ENCODE peak calls at places on chromosomes 5 and 9, in ten cellular contexts. J is T47D; Y is ovary; H is NCI-H526; R is CD8-positive, alpha-beta T cell; W is activated naive CD8-positive, alpha-beta T cell treated with anti-CD3 and anti-CD28 coated beads, Interleukin-2, amount 50 U/mL, for 16 hours; T is activated CD8-positive, alpha-beta T cell treated with anti-CD3 and anti-CD28 coated beads for 36 hours; L is Ammon's horn; K is T-helper 9 cell; X is uterus. M is an unnamed sample.
A peak's percentile ranks its signal among the peaks of the same experiment; 100 is the strongest.

GRCh38 chr5:132825165-132825823 is 5.2 kb downstream of the SHROOM1 start:
- DNase-seq in X (no peak), H (no peak), T (no peak), J (no peak), R (no peak), L (no peak), K (no peak), W (no peak), Y (no peak), M (no peak)

GRCh38 chr9:33320568-33321261 is 30.4 kb downstream of the NFX1 start:
- DNase-seq in K (no peak), W (no peak), T (no peak), Y (no peak), L (peak; percentile 14), H (no peak), J (no peak), R (no peak), X (peak; percentile 27), M (no peak)

GRCh38 chr5:4572297-4572696 is 567.8 kb upstream of the ADAMTS16 start:
- DNase-seq in L (no peak), J (no peak), R (no peak), K (no peak), T (no peak), X (no peak), H (no peak), W (no peak), Y (no peak), M (no peak)

GRCh38 chr9:114365194-114365593 is 22.6 kb downstream of the AKNA start:
- DNase-seq in Y (no peak), W (no peak), K (no peak), H (no peak), R (no peak), X (no peak), T (no peak), J (no peak), L (no peak), M (no peak)

GRCh38 chr5:10582512-10582897 is 18.6 kb downstream of the ANKRD33B start:
- DNase-seq in L (no peak), R (no peak), K (no peak), W (no peak), Y (no peak), J (no peak), T (no peak), X (no peak), H (no peak), M (no peak)

GRCh38 chr5:176837707-176838115 is 27.4 kb downstream of the UNC5A start:
- DNase-seq in X (peak; percentile 77), Y (peak; percentile 93), H (no peak), T (peak; percentile 89), L (peak; percentile 85), K (peak; percentile 61), J (peak; percentile 79), W (peak; percentile 44), R (peak; percentile 50), M (peak; percentile 78)

GRCh38 chr9:120382453-120382852 is 197.5 kb downstream of the CDK5RAP2 start:
- DNase-seq in X (no peak), J (no peak), Y (no peak), H (no peak), W (no peak), K (no peak), T (no peak), R (no peak), L (no peak), M (no peak)

GRCh38 chr5:84430863-84431663 is 46.4 kb upstream of the EDIL3 start:
- DNase-seq in W (no peak), J (no peak), R (no peak), Y (no peak), H (no peak), X (no peak), T (no peak), K (no peak), L (peak; percentile 71), M (no peak)

GRCh38 chr9:124013263-124014211 is 2.0 kb downstream of the LHX2 start:
- DNase-seq in W (no peak), H (no peak), X (no peak), J (no peak), K (no peak), L (no peak), R (no peak), T (no peak), Y (no peak), M (no peak)

GRCh38 chr5:126837907-126838539 is 61.1 kb downstream of the LMNB1 start:
- DNase-seq in T (no peak), K (no peak), R (no peak), W (no peak), H (no peak), Y (no peak), X (no peak), J (no peak), L (peak; percentile 30), M (no peak)

GRCh38 chr5:160620401-160620800 is 198.7 kb downstream of the PTTG1 start:
- DNase-seq in X (no peak), W (no peak), L (no peak), K (no peak), T (no peak), R (no peak), J (no peak), H (no peak), Y (no peak), M (no peak)

GRCh38 chr9:127974002-127974768 is 6.6 kb downstream of the EEIG1 start:
- DNase-seq in Y (no peak), J (no peak), H (no peak), L (no peak), T (no peak), W (no peak), R (no peak), X (no peak), K (no peak), M (no peak)

GRCh38 chr5:122150128-122150685 is 20.9 kb downstream of the ZNF474 start:
- DNase-seq in W (no peak), K (no peak), H (no peak), L (no peak), T (no peak), R (no peak), Y (no peak), J (no peak), X (no peak), M (no peak)

GRCh38 chr5:33715646-33716045 is 176.1 kb downstream of the ADAMTS12 start:
- DNase-seq in T (no peak), Y (no peak), J (no peak), K (no peak), H (no peak), R (no peak), L (no peak), W (no peak), X (no peak), M (no peak)

GRCh38 chr5:132873930-132874271 is 433 bp downstream of the LEAP2 start:
- DNase-seq in K (no peak), H (no peak), J (no peak), R (no peak), X (no peak), W (no peak), T (no peak), L (no peak), Y (no peak), M (no peak)

GRCh38 chr5:68673451-68674180 is 420.2 kb upstream of the SLC30A5 start:
- DNase-seq in R (no peak), H (peak; percentile 60), T (no peak), K (no peak), J (no peak), W (no peak), X (no peak), Y (no peak), L (no peak), M (no peak)